ENCODE peak calls at places on chromosomes 5 and 9, in eight cellular contexts. F is SW480, Z is EH, S is PC-3, O is GM12891, G is OCI-M1, N is uterus, P is SK-MEL-5. K is an unnamed sample.

GRCh38 chr5:109863752-109864151 is 174.0 kb downstream of the MAN2A1 start:
- DNase-seq in F (no peak), Z (peak), S (peak), O (no peak), G (no peak), N (no peak), P (no peak), K (no peak)

GRCh38 chr9:8531831-8532230 is 732.3 kb upstream of the DMAC1 start:
- DNase-seq in F (no peak), Z (no peak), S (no peak), O (no peak), G (no peak), N (no peak), P (no peak), K (no peak)

GRCh38 chr5:52896524-52897237 is 92.5 kb upstream of the ITGA2 start:
- DNase-seq in F (no peak), Z (peak), S (no peak), O (no peak), G (no peak), N (no peak), P (no peak), K (peak)

GRCh38 chr5:149550267-149550582 is 1.0 kb downstream of the CSNK1A1 start:
- DNase-seq in F (peak), Z (peak), S (peak), O (no peak), G (peak), N (no peak), P (no peak), K (peak)

GRCh38 chr5:43113546-43113945 is 7.2 kb upstream of the ZNF131 start:
- DNase-seq in F (no peak), Z (no peak), S (no peak), O (no peak), G (no peak), N (no peak), P (no peak), K (no peak)

GRCh38 chr9:4110562-4110961 is 189.3 kb downstream of the GLIS3 start:
- DNase-seq in F (no peak), Z (no peak), S (no peak), O (no peak), G (no peak), N (no peak), P (no peak), K (no peak)

GRCh38 chr5:103472820-103473219 is 89.8 kb downstream of the NUDT12 start:
- DNase-seq in F (no peak), Z (peak), S (peak), O (no peak), G (peak), N (no peak), P (peak), K (peak)

GRCh38 chr9:127973169-127974001 is 7.4 kb downstream of the EEIG1 start:
- DNase-seq in F (no peak), Z (no peak), S (no peak), O (no peak), G (no peak), N (no peak), P (no peak), K (no peak)

GRCh38 chr5:163163858-163164257 is 273.5 kb upstream of the CCNG1 start:
- DNase-seq in F (no peak), Z (no peak), S (peak), O (no peak), G (peak), N (no peak), P (no peak), K (no peak)

GRCh38 chr5:18202147-18202546 is 567.9 kb downstream of the TAF11L14 start:
- DNase-seq in F (no peak), Z (no peak), S (no peak), O (no peak), G (no peak), N (no peak), P (no peak), K (no peak)

K was measured in mesenchymal stem cell.